ENCODE peak calls at places on chromosomes 6 and 20, in five cellular contexts. D is GM06990, B is neural progenitor cell, F is right atrium auricular region, Z is HL-60. S is an unnamed sample.

GRCh38 chr6:12103158-12103557 is 91.0 kb downstream of the HIVEP1 start:
- DNase-seq in D (no peak), B (no peak), F (no peak), Z (no peak), S (no peak)

GRCh38 chr6:167849846-167850459 is 23.2 kb downstream of the AFDN start:
- DNase-seq in D (no peak), B (peak), F (no peak), Z (no peak), S (peak)

GRCh38 chr20:1163653-1164052 is 21.1 kb downstream of the TMEM74B start:
- DNase-seq in D (no peak), B (no peak), F (no peak), Z (no peak), S (no peak)

GRCh38 chr6:141744971-141745370 is 387.8 kb upstream of the GJE1 start:
- DNase-seq in D (no peak), B (no peak), F (no peak), Z (no peak), S (no peak)

GRCh38 chr6:108518714-108519576 is 41.8 kb upstream of the FOXO3 start:
- DNase-seq in D (no peak), B (peak), F (no peak), Z (no peak), S (no peak)

GRCh38 chr20:32153771-32154170 is 44.3 kb downstream of the TM9SF4 start:
- DNase-seq in D (no peak), B (no peak), F (no peak), Z (no peak), S (no peak)

GRCh38 chr6:45500924-45501816 is 123.4 kb upstream of the SUPT3H start:
- DNase-seq in D (no peak), B (peak), F (no peak), Z (no peak), S (no peak)

GRCh38 chr6:38137609-38138008 is 318.1 kb downstream of the ZFAND3 start:
- DNase-seq in D (no peak), B (peak), F (no peak), Z (no peak), S (no peak)

GRCh38 chr6:22774129-22774528 is 204.8 kb downstream of the HDGFL1 start:
- DNase-seq in D (no peak), B (no peak), F (no peak), Z (no peak), S (no peak)

GRCh38 chr6:51725155-51725554 is 362.3 kb downstream of the PKHD1 start:
- DNase-seq in D (no peak), B (no peak), F (no peak), Z (no peak), S (no peak)

GRCh38 chr20:43666376-43667328 is at the start of gene MYBL2:
- DNase-seq in D (peak), B (peak), F (no peak), Z (peak), S (no peak)

GRCh38 chr20:63957690-63958441 is 1.6 kb upstream of the UCKL1 start:
- DNase-seq in D (no peak), B (peak), F (no peak), Z (no peak), S (no peak)

GRCh38 chr6:134223761-134224445 is 94.0 kb downstream of the SGK1 start:
- DNase-seq in D (no peak), B (no peak), F (no peak), Z (no peak), S (peak)

GRCh38 chr6:69424581-69424980 is 372.2 kb downstream of the LMBRD1 start:
- DNase-seq in D (no peak), B (no peak), F (no peak), Z (no peak), S (no peak)

GRCh38 chr20:46011631-46012482 is 3.1 kb downstream of the MMP9 start:
- DNase-seq in D (peak), B (peak), F (peak), Z (no peak), S (no peak)

GRCh38 chr20:5720696-5721095 is 29.5 kb upstream of the SHLD1 start:
- DNase-seq in D (no peak), B (no peak), F (no peak), Z (no peak), S (no peak)

GRCh38 chr6:157012355-157012754 is 235.2 kb downstream of the ARID1B start:
- DNase-seq in D (no peak), B (no peak), F (no peak), Z (no peak), S (no peak)

GRCh38 chr6:154515808-154516207 is 5.3 kb upstream of the CNKSR3 start:
- DNase-seq in D (no peak), B (no peak), F (no peak), Z (no peak), S (no peak)
- H3K4me3 ChIP-seq in D (no peak), B (no peak), F (no peak), Z (no peak), S (peak)

GRCh38 chr6:88963139-88964090 is at the start of gene RNGTT:
- DNase-seq in D (peak), B (peak), F (peak), Z (peak), S (peak)
- TF ChIP-seq CTCF in D (no peak), B (no peak), F (no peak), Z (no peak), S (no peak)

GRCh38 chr20:39778847-39779641 is 816.9 kb downstream of the DHX35 start:
- DNase-seq in D (no peak), B (no peak), F (no peak), Z (no peak), S (no peak)
- H3K4me3 ChIP-seq in D (no peak), B (no peak), F (no peak), Z (no peak), S (no peak)

DNA sequence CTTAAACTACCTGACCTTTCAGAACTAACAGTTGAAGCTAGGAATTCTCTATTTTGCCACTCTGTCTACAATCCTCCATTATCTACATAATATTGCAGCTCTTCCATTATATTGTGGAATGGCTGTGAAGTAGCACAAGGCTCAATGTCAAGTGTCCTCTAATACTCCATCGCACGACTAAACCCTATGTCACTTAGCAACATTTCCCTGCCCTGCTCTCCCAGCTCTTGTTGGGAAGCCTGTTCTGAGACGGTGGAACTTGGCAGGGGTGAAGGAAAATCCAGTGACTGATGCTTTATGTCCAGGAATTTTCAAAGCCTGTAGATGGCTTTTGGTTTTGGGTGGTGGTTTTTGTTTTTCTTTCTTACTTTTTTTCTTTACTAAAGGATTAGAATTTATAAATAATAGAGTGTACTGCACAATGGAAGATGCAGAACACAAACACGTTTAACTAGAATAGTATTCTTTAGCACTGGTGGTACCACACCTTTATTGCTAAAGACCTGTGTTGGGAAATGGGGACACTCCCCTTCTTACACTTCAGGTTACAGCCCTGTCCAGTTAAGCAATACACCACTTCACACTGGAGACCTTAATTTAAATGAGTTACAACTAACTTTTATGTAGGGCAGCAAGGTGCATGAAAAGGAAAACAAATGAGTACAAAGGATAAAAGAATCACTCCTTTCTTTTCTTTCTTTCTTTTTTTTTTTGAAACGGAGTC is 20.7 kb upstream of the AMD1 start:
- DNase-seq in D (no peak), B (no peak), F (no peak), Z (peak), S (no peak)
- TF ChIP-seq CTCF in D (no peak), B (no peak), F (no peak), Z (no peak), S (no peak)

GRCh38 chr6:31878761-31879542 is at the start of gene SLC44A4:
- DNase-seq in D (no peak), B (no peak), F (no peak), Z (no peak), S (no peak)
- H3K4me3 ChIP-seq in D (no peak), B (no peak), F (no peak), Z (no peak), S (peak)

GRCh38 chr6:116730513-116730912 is 35.0 kb downstream of the FAM162B start:
- DNase-seq in D (no peak), B (no peak), F (no peak), Z (no peak), S (no peak)
- TF ChIP-seq CTCF in D (no peak), B (no peak), F (no peak), Z (no peak), S (no peak)

DNA sequence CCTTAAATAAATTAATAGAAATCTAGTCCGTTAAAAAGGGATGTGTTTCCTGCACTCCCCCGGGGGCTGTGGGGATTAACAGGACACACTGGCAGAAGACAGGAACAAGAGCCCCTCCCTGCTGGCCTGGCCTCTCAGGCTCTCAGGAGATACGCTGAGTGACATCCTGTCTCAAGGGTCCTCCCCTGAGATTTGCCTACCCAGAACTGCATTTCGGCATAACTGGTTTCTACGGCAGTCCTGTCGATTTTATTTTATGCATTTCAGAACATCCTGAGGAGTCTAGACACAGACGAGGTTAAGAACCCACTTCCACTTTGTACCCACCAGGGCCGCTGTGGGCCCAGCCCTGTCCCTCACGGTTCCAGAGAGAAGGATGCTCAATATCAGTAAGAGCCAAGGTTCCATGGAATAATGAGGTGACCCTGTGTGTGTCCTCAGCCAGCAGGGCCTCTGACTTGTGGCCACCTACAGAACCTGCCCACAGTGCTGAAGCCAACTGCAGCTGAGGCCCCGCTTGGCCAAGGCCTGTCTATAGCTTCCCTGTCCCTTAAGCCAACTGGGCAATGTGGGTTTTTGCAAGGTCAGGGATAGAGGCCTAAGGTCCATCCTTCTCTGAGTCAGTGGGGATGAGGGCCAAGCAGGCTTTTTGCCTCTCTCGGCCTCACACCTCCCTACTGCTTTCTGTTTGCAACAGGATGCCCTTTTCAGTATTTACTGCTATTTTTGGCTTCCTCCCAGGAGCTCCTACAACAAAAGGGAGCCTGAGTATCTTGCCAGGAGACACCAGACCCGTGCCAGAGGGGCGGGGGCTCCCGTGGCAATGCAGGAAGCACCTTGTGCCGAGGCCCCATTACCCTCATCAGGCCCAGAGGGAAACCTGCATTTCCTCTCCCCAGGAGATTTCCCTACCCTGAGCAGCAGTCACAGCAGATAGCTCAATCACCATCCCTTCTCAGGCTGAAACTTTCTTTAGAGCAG is 14.7 kb downstream of the UQCC2 start:
- DNase-seq in D (no peak), B (no peak), F (peak), Z (no peak), S (no peak)
- H3K4me3 ChIP-seq in D (no peak), B (no peak), F (no peak), Z (no peak), S (no peak)

S was measured in epithelial cell of proximal tubule.